ENCODE peak calls at places on chromosomes 4 and X, in eight cellular contexts. U is iris pigment epithelial cell, V is lower lobe of right lung, P is NAMALWA, M is AG09319, O is midbrain, J is mesendoderm, H is fibroblast of mammary gland. I is an unnamed sample.

GRCh38 chrX:47958943-47959342 is 44.8 kb downstream of the ZNF182 start:
- DNase-seq in U (peak; percentile 26), V (no peak), P (peak; percentile 21), M (no peak), O (no peak), J (peak; percentile 78), H (peak; percentile 17), I (peak; percentile 10)

GRCh38 chrX:81537723-81538122 is 335.8 kb downstream of the SH3BGRL start:
- DNase-seq in U (no peak), V (no peak), P (no peak), M (no peak), O (peak; percentile 43), J (no peak), H (no peak), I (no peak)

GRCh38 chrX:106734827-106735226 is 8.3 kb downstream of the RNF128 start:
- DNase-seq in U (no peak), V (no peak), P (no peak), M (no peak), O (no peak), J (no peak), H (no peak), I (no peak)

GRCh38 chr4:41142946-41143720 is 71.2 kb downstream of the APBB2 start:
- DNase-seq in U (peak; percentile 95), V (no peak), P (no peak), M (peak; percentile 92), O (no peak), J (no peak), H (peak; percentile 96), I (no peak)

GRCh38 chr4:123453006-123453685 is 56.6 kb downstream of the SPRY1 start:
- DNase-seq in U (peak; percentile 60), V (no peak), P (no peak), M (no peak), O (no peak), J (no peak), H (peak; percentile 49), I (no peak)

GRCh38 chrX:45822124-45822523 is 621.4 kb upstream of the DIPK2B start:
- DNase-seq in U (peak; percentile 39), V (no peak), P (no peak), M (no peak), O (no peak), J (no peak), H (no peak), I (no peak)

GRCh38 chr4:173448557-173448918 is 49.6 kb upstream of the SCRG1 start:
- DNase-seq in U (no peak), V (no peak), P (no peak), M (no peak), O (no peak), J (no peak), H (peak; percentile 81), I (peak; percentile 12)

GRCh38 chrX:45771114-45771513 is 570.4 kb upstream of the DIPK2B start:
- DNase-seq in U (peak; percentile 89), V (no peak), P (no peak), M (peak; percentile 69), O (no peak), J (no peak), H (peak; percentile 97), I (no peak)

GRCh38 chrX:17634542-17635207 is 102.6 kb upstream of the SCML1 start:
- DNase-seq in U (no peak), V (no peak), P (no peak), M (no peak), O (no peak), J (no peak), H (no peak), I (no peak)

GRCh38 chr4:7187691-7188090 is 4.6 kb upstream of the SORCS2 start:
- DNase-seq in U (no peak), V (peak; percentile 24), P (no peak), M (no peak), O (no peak), J (no peak), H (no peak), I (no peak)

GRCh38 chr4:2318476-2318875 is 56.6 kb upstream of the MXD4 start:
- DNase-seq in U (no peak), V (no peak), P (no peak), M (no peak), O (no peak), J (no peak), H (no peak), I (no peak)

GRCh38 chrX:44428989-44429627 is 85.6 kb upstream of the EFHC2 start:
- DNase-seq in U (no peak), V (no peak), P (no peak), M (no peak), O (no peak), J (no peak), H (no peak), I (no peak)

GRCh38 chr4:5962416-5962815 is 55.8 kb downstream of the C4orf50 start:
- DNase-seq in U (no peak), V (no peak), P (no peak), M (no peak), O (no peak), J (no peak), H (no peak), I (peak; percentile 81)

GRCh38 chrX:149073464-149073863 is 431.6 kb downstream of the IDS start:
- DNase-seq in U (no peak), V (no peak), P (no peak), M (no peak), O (no peak), J (no peak), H (no peak), I (no peak)

GRCh38 chr4:1077711-1078477 is 35.5 kb downstream of the RNF212 start:
- DNase-seq in U (no peak), V (no peak), P (no peak), M (no peak), O (no peak), J (no peak), H (no peak), I (no peak)

GRCh38 chrX:150255441-150256296 is 107.4 kb upstream of the MAMLD1 start:
- DNase-seq in U (no peak), V (no peak), P (no peak), M (no peak), O (no peak), J (no peak), H (no peak), I (no peak)

GRCh38 chrX:80812176-80812575 is 2.5 kb upstream of the BRWD3 start:
- DNase-seq in U (peak; percentile 45), V (peak; percentile 49), P (peak; percentile 59), M (no peak), O (no peak), J (peak; percentile 76), H (no peak), I (peak; percentile 64)

GRCh38 chrX:106927023-106927422 is 6.8 kb downstream of the CLDN2 start:
- DNase-seq in U (no peak), V (no peak), P (no peak), M (no peak), O (no peak), J (no peak), H (no peak), I (no peak)

GRCh38 chrX:49166914-49167739 is 4.6 kb downstream of the MAGIX start:
- DNase-seq in U (peak; percentile 64), V (peak; percentile 78), P (peak; percentile 61), M (no peak), O (no peak), J (peak; percentile 42), H (peak; percentile 45), I (no peak)

GRCh38 chr4:187606581-187606980 is 389.0 kb upstream of the ZFP42 start:
- DNase-seq in U (peak; percentile 62), V (no peak), P (peak; percentile 45), M (no peak), O (peak; percentile 49), J (peak; percentile 77), H (peak; percentile 73), I (peak; percentile 71)

GRCh38 chr4:125268065-125268755 is 46.5 kb upstream of the FAT4 start:
- DNase-seq in U (peak; percentile 6), V (no peak), P (no peak), M (peak; percentile 43), O (no peak), J (no peak), H (no peak), I (no peak)

GRCh38 chr4:15303052-15303641 is 124.7 kb upstream of the C1QTNF7 start:
- DNase-seq in U (peak; percentile 95), V (no peak), P (no peak), M (no peak), O (no peak), J (no peak), H (peak; percentile 89), I (no peak)

GRCh38 chr4:60588556-60588955 is 611.6 kb upstream of the ADGRL3 start:
- DNase-seq in U (no peak), V (no peak), P (no peak), M (no peak), O (no peak), J (no peak), H (no peak), I (no peak)

GRCh38 chr4:177391287-177391686 is 51.0 kb downstream of the AGA start:
- DNase-seq in U (peak; percentile 12), V (no peak), P (no peak), M (no peak), O (no peak), J (no peak), H (no peak), I (no peak)

GRCh38 chr4:108113229-108113628 is 55.5 kb downstream of the LEF1 start:
- DNase-seq in U (no peak), V (no peak), P (peak; percentile 20), M (no peak), O (no peak), J (no peak), H (peak; percentile 5), I (no peak)

GRCh38 chr4:113618205-113618604 is 143.3 kb downstream of the CAMK2D start:
- DNase-seq in U (no peak), V (no peak), P (peak; percentile 70), M (no peak), O (no peak), J (no peak), H (peak; percentile 58), I (peak; percentile 11)

GRCh38 chr4:82984459-82984858 is 26.2 kb downstream of the LIN54 start:
- DNase-seq in U (peak; percentile 78), V (no peak), P (no peak), M (no peak), O (no peak), J (no peak), H (peak; percentile 78), I (peak; percentile 1)

GRCh38 chr4:40515398-40516293 is 114.0 kb downstream of the RBM47 start:
- DNase-seq in U (no peak), V (peak; percentile 53), P (peak; percentile 84), M (no peak), O (no peak), J (peak; percentile 34), H (peak; percentile 51), I (no peak)

GRCh38 chrX:9342581-9343051 is 122.2 kb upstream of the TBL1X start:
- DNase-seq in U (peak; percentile 69), V (peak; percentile 77), P (no peak), M (no peak), O (peak; percentile 87), J (peak; percentile 91), H (peak; percentile 83), I (peak; percentile 93)

I was measured in NCI-H82.